ENCODE peak calls at places on chromosomes 5 and 9, in four cellular contexts. O, T, U and C are unnamed samples.

GRCh38 chr5:131230406-131230805 is 33.4 kb upstream of the CDC42SE2 start:
- DNase-seq in O (no peak), T (no peak), U (peak; percentile 36), C (no peak)

GRCh38 chr9:86434039-86434726 is 80.0 kb upstream of the TUT7 start:
- DNase-seq in O (peak; percentile 39), T (peak; percentile 73), U (no peak), C (no peak)

GRCh38 chr5:50501510-50502209 is 60.6 kb upstream of the EMB start:
- DNase-seq in O (no peak), T (no peak), U (no peak), C (no peak)

GRCh38 chr9:99127372-99128132 is 22.6 kb downstream of the TGFBR1 start:
- DNase-seq in O (no peak), T (peak; percentile 56), U (no peak), C (no peak)

GRCh38 chr9:13502503-13502902 is 223.0 kb upstream of the MPDZ start:
- DNase-seq in O (no peak), U (no peak), T (no peak), C (no peak)

GRCh38 chr5:14417232-14417730 is 164.3 kb upstream of the OTULINL start:
- DNase-seq in T (no peak), O (no peak), U (no peak), C (no peak)

GRCh38 chr5:158797498-158797845 is 302.2 kb downstream of the EBF1 start:
- DNase-seq in U (no peak), O (no peak), T (no peak), C (no peak)

GRCh38 chr5:78511116-78511906 is 137.3 kb downstream of the LHFPL2 start:
- DNase-seq in T (no peak), U (peak; percentile 54), O (no peak), C (no peak)

GRCh38 chr5:41842777-41843176 is 27.4 kb downstream of the OXCT1 start:
- DNase-seq in T (no peak), U (no peak), O (no peak), C (no peak)

GRCh38 chr5:147441191-147441695 is 68.6 kb downstream of the DPYSL3 start:
- DNase-seq in T (no peak), O (no peak), U (no peak), C (no peak)

GRCh38 chr5:139708434-139708849 is 60.3 kb downstream of the CXXC5 start:
- DNase-seq in O (no peak), U (no peak), T (no peak), C (no peak)

GRCh38 chr5:31197183-31197582 is 3.7 kb downstream of the CDH6 start:
- DNase-seq in U (no peak), O (no peak), T (no peak), C (no peak)

GRCh38 chr5:68419637-68420452 is 204.3 kb downstream of the PIK3R1 start:
- DNase-seq in T (peak; percentile 67), O (no peak), U (no peak), C (no peak)

GRCh38 chr9:6889868-6890267 is 132.1 kb downstream of the KDM4C start:
- DNase-seq in U (no peak), T (no peak), O (no peak), C (no peak)

GRCh38 chr5:167244583-167244982 is 1046.9 kb upstream of the WWC1 start:
- DNase-seq in O (peak; percentile 22), T (no peak), U (peak; percentile 53), C (no peak)

GRCh38 chr5:79074641-79075040 is 5.1 kb downstream of the BHMT2 start:
- DNase-seq in U (no peak), T (peak; percentile 47), O (no peak), C (no peak)

GRCh38 chr5:139688088-139688702 is 40.0 kb downstream of the CXXC5 start:
- DNase-seq in O (no peak), T (no peak), U (no peak), C (no peak)

GRCh38 chr5:81269751-81270686 is 31.4 kb upstream of the ZCCHC9 start:
- DNase-seq in O (no peak), T (peak; percentile 6), U (no peak), C (no peak)

GRCh38 chr9:2919347-2919746 is 75.5 kb upstream of the PUM3 start:
- DNase-seq in U (no peak), O (no peak), T (no peak), C (no peak)

GRCh38 chr9:74284596-74284995 is 212.5 kb upstream of the RORB start:
- DNase-seq in T (no peak), U (no peak), O (no peak), C (no peak)

GRCh38 chr5:175773534-175774070 is 97.8 kb upstream of the CPLX2 start:
- DNase-seq in T (no peak), U (no peak), O (no peak), C (no peak)

GRCh38 chr9:113898151-113898550 is 22.0 kb downstream of the ZNF618 start:
- DNase-seq in T (no peak), U (no peak), O (no peak), C (no peak)

GRCh38 chr5:122253794-122254193 is 58.2 kb upstream of the SNCAIP start:
- DNase-seq in T (no peak), U (no peak), O (no peak), C (no peak)